ENCODE peak calls at places on chromosomes 6 and 20, in seven cellular contexts. D is hepatocyte; V is GM23338; T is endothelial cell of umbilical vein; M is CD8-positive, alpha-beta T cell; Z is Peyer's patch; Y is GM06990. A is an unnamed sample. For H3K27me3, the result is how much of the 10 kb centered on the place peaks cover.

GRCh38 chr20:31579245-31579644 is 25.8 kb upstream of the ID1 start:
- DNase-seq in D (peak), V (no peak), T (no peak), M (no peak), Z (no peak), Y (no peak), A (no peak)

GRCh38 chr6:161301338-161301737 is 27.5 kb upstream of the AGPAT4 start:
- DNase-seq in D (peak), V (no peak), T (no peak), M (no peak), Z (no peak), Y (no peak), A (no peak)

GRCh38 chr6:18034798-18035202 is 47.4 kb upstream of the KIF13A start:
- DNase-seq in D (peak), V (no peak), T (no peak), M (no peak), Z (peak), Y (no peak), A (no peak)

GRCh38 chr6:166420351-166420750 is 37.6 kb upstream of the MPC1 start:
- DNase-seq in D (peak), V (no peak), T (peak), M (no peak), Z (no peak), Y (no peak), A (no peak)

GRCh38 chr6:7159790-7160525 is 52.2 kb downstream of the RREB1 start:
- DNase-seq in D (no peak), V (no peak), T (no peak), M (no peak), Z (no peak), Y (no peak), A (no peak)

GRCh38 chr6:26172496-26172958 is 85.3 kb downstream of the HFE start:
- DNase-seq in D (peak), V (peak), T (peak), M (peak), Z (no peak), Y (peak), A (no peak)

GRCh38 chr20:11814276-11814675 is 103.4 kb upstream of the BTBD3 start:
- DNase-seq in D (no peak), V (no peak), T (no peak), M (no peak), Z (no peak), Y (no peak), A (peak)

GRCh38 chr6:109118337-109118736 is 23.0 kb downstream of the CEP57L1 start:
- DNase-seq in D (no peak), V (no peak), T (no peak), M (no peak), Z (no peak), Y (no peak), A (no peak)

GRCh38 chr6:140758169-140758877 is 1374.4 kb upstream of the GJE1 start:
- DNase-seq in D (no peak), V (no peak), T (no peak), M (no peak), Z (no peak), Y (no peak), A (no peak)

GRCh38 chr6:110329348-110329728 is 28.8 kb downstream of the METTL24 start:
- DNase-seq in D (peak), V (no peak), T (no peak), M (no peak), Z (no peak), Y (no peak), A (no peak)

GRCh38 chr6:101803146-101803545 is 409.6 kb downstream of the GRIK2 start:
- DNase-seq in D (no peak), V (no peak), T (no peak), M (no peak), Z (no peak), Y (no peak), A (no peak)

GRCh38 chr20:62085206-62085605 is 19.5 kb upstream of the TAF4 start:
- DNase-seq in D (no peak), V (no peak), T (no peak), M (no peak), Z (no peak), Y (no peak), A (no peak)

GRCh38 chr6:5403076-5403475 is 141.8 kb downstream of the FARS2 start:
- DNase-seq in D (no peak), V (no peak), T (peak), M (no peak), Z (no peak), Y (no peak), A (no peak)

GRCh38 chr6:123945386-123945785 is 141.7 kb downstream of the NKAIN2 start:
- DNase-seq in D (no peak), V (no peak), T (no peak), M (no peak), Z (no peak), Y (no peak), A (no peak)

GRCh38 chr20:46027245-46027853 is 1.7 kb upstream of the SLC12A5 start:
- DNase-seq in D (peak), V (peak), T (peak), M (no peak), Z (no peak), Y (no peak), A (no peak)

GRCh38 chr6:109790131-109790530 is 99.0 kb downstream of the FIG4 start:
- DNase-seq in D (no peak), V (peak), T (peak), M (no peak), Z (no peak), Y (no peak), A (no peak)

GRCh38 chr20:35276408-35276807 is 1.5 kb downstream of the MMP24OS start:
- DNase-seq in D (no peak), V (no peak), T (no peak), M (no peak), Z (no peak), Y (no peak), A (no peak)

GRCh38 chr6:137217801-137218472 is 1.2 kb downstream of the IFNGR1 start:
- DNase-seq in D (peak), V (no peak), T (peak), M (no peak), Z (no peak), Y (no peak), A (no peak)

GRCh38 chr6:143149771-143150170 is 89.1 kb downstream of the AIG1 start:
- DNase-seq in D (no peak), V (no peak), T (no peak), M (no peak), Z (no peak), Y (no peak), A (no peak)

GRCh38 chr6:157273756-157274088 is 49.6 kb downstream of the TMEM242 start:
- DNase-seq in D (peak), V (peak), T (no peak), M (peak), Z (peak), Y (peak), A (no peak)

GRCh38 chr20:51758978-51759544 is 9.1 kb downstream of the ATP9A start:
- DNase-seq in D (no peak), V (no peak), T (no peak), M (no peak), Z (no peak), Y (no peak), A (no peak)

GRCh38 chr6:54737247-54737646 is 109.3 kb upstream of the FAM83B start:
- DNase-seq in D (no peak), V (peak), T (no peak), M (no peak), Z (no peak), Y (peak), A (no peak)

GRCh38 chr20:49285813-49286494 is 8.1 kb upstream of the ZNFX1 start:
- DNase-seq in D (no peak), V (no peak), T (no peak), M (no peak), Z (no peak), Y (no peak), A (no peak)

GRCh38 chr6:40692311-40692710 is 105.1 kb upstream of the LRFN2 start:
- DNase-seq in D (no peak), V (no peak), T (no peak), M (no peak), Z (no peak), Y (no peak), A (no peak)

GRCh38 chr20:10551732-10552724 is 116.9 kb downstream of the SLX4IP start:
- DNase-seq in D (no peak), V (peak), T (no peak), M (no peak), Z (no peak), Y (no peak), A (no peak)

GRCh38 chr6:3001773-3002293 is 2.1 kb downstream of the NQO2 start:
- DNase-seq in D (peak), V (peak), T (peak), M (peak), Z (no peak), Y (no peak), A (no peak)

GRCh38 chr20:60262967-60263603 is 304.9 kb downstream of the CDH26 start:
- DNase-seq in D (no peak), V (peak), T (no peak), M (peak), Z (no peak), Y (no peak), A (no peak)

GRCh38 chr6:28589234-28589951 is 63.7 kb downstream of the GPX5 start:
- DNase-seq in D (peak), V (peak), T (peak), M (no peak), Z (no peak), Y (peak), A (peak)

GRCh38 chr6:112470396-112470795 is 123.3 kb downstream of the RFPL4B start:
- DNase-seq in D (no peak), V (no peak), T (no peak), M (no peak), Z (no peak), Y (no peak), A (no peak)

GRCh38 chr6:14066782-14067406 is 50.7 kb upstream of the CD83 start:
- DNase-seq in D (peak), V (peak), T (peak), M (no peak), Z (no peak), Y (no peak), A (no peak)

GRCh38 chr6:139698526-139699182 is 324.2 kb upstream of the CITED2 start:
- DNase-seq in D (peak), V (no peak), T (no peak), M (no peak), Z (no peak), Y (no peak), A (peak)

GRCh38 chr20:38270869-38271608 is 10.5 kb upstream of the KIAA1755 start:
- DNase-seq in D (peak), V (no peak), T (peak), M (no peak), Z (no peak), Y (no peak), A (peak)

GRCh38 chr20:18288748-18289705 is 700 bp downstream of the ZNF133 start:
- DNase-seq in D (peak), V (peak), T (no peak), M (no peak), Z (no peak), Y (no peak), A (no peak)

GRCh38 chr6:23713211-23713610 is 412.8 kb upstream of the NRSN1 start:
- DNase-seq in D (no peak), V (no peak), T (no peak), M (no peak), Z (no peak), Y (no peak), A (no peak)

GRCh38 chr6:123821112-123821511 is 17.4 kb downstream of the NKAIN2 start:
- DNase-seq in D (no peak), V (no peak), T (no peak), M (no peak), Z (no peak), Y (no peak), A (no peak)

GRCh38 chr6:129671442-129672344 is 38.3 kb downstream of the ARHGAP18 start:
- DNase-seq in D (no peak), V (peak), T (no peak), M (peak), Z (no peak), Y (peak), A (no peak)

GRCh38 chr6:168196385-168196860 is 117.4 kb upstream of the FRMD1 start:
- DNase-seq in D (no peak), V (no peak), T (no peak), M (no peak), Z (peak), Y (no peak), A (no peak)

GRCh38 chr6:16684195-16684689 is 77.0 kb downstream of the ATXN1 start:
- DNase-seq in D (no peak), V (no peak), T (no peak), M (no peak), Z (no peak), Y (no peak), A (no peak)

GRCh38 chr20:32567384-32568178 is 17.6 kb downstream of the NOL4L start:
- DNase-seq in D (no peak), V (no peak), T (no peak), M (no peak), Z (no peak), Y (no peak), A (no peak)

DNA sequence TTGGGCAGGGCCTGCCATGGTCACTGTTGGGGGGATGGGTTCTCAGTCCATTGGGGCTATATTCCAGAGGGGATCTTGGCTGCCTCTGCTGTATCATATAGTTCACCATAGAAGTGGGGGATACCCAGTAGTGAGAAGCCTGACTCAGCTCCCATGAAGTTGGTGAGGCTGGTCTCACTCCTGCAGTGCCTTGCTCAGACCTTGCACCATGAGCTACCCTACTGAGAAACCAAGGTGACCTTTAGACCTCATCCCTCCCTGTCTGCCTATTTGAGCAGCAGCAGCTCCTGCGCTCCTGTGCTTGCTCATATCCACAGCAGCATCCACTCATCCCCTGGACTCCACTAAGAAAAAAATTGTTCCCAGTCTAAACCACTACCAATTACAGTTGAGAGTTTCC is 56.0 kb upstream of the HEY2 start:
- DNase-seq in D (no peak), V (no peak), T (no peak), M (no peak), Z (no peak), Y (no peak), A (no peak)
- H3K27me3 ChIP-seq in D (under half), V (under half), T (under half), M (under half), Z (under half), Y (under half), A (under half)

DNA sequence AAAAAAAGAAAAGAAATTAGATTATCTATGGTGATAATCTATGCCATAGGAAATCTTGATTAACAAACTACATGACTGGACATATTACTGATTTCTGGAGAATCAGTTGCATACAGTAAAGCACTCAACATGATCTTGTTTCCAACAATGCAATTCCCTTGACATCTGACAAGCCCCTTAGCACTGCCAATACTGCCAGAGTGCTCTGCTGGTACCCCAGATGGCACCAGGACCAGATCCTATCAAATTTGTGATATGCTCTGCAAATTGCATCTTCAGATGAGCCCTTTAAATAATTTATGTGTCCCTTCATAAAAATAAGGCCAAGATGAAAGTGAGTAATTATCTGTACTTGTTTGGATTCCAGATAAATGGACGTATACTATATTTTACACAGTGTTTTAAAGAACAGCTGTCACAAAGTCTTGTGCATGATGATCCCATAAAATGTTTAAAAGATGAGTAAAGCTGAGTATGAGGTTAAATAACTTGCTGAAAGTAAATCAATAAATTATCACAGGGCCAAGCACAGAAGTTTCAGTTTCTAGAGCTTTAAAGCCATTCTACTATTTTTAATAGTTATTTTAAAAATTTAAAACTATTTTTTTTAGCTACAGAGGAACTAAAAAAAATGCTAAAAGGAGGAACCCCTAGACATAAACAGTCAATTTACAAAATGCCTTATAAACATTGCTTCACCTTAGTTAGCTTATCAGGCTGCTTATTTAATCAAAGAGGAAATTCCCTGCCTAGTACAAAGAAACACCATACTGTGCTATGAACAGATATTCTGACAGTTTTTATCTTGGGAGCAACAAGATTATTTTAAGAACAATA is 42.2 kb downstream of the NUDT3 start:
- DNase-seq in D (no peak), V (no peak), T (no peak), M (no peak), Z (no peak), Y (no peak), A (no peak)
- H3K4me3 ChIP-seq in D (no peak), V (no peak), T (no peak), M (no peak), Z (no peak), Y (no peak), A (no peak)

DNA sequence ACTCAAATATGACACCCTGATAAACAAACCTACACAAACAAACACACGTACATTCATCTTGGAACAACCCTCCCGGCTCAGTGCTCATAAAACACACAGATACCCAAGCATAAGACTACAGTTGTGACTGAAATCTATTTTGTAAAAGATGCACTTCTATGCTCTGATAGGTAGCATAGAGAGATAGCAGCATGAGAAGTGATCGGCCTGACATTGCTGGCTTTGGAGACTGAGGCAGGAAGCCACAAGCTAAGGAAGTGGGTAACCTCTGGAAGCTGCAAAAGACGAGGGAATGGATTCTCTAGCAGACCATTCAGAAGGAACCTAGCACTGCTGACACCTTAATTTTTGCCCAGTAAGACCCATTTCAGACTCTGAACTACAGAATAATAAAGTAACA is 1.6 kb upstream of the RNF39 start:
- DNase-seq in D (no peak), V (no peak), T (no peak), M (no peak), Z (no peak), Y (no peak), A (no peak)
- H3K27me3 ChIP-seq in D (half or more), V (half or more), T (half or more), M (under half), Z (under half), Y (under half), A (half or more)

DNA sequence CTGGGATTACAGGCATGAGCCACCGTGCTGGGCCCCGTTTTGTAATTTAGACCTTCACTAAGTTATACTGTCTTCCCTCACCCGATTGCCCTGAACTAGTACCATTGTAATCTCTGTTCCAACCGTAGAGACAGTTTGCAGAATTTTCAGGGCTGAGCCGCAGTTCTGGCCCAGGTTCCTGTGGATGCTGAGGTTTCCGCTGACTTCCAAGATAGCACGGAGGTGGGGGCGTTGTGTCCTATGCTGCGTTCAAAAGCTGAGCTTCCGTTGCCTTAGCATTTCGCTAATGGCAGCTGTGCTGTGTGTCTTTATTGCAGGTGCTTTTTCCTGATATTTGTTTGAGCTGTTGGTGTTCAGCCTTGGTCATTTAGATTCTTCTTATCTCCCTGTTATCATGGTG is 137.0 kb downstream of the SOX4 start:
- DNase-seq in D (no peak), V (no peak), T (no peak), M (no peak), Z (no peak), Y (no peak), A (no peak)
- H3K4me3 ChIP-seq in D (no peak), V (no peak), T (no peak), M (no peak), Z (no peak), Y (no peak), A (no peak)

GRCh38 chr6:127221201-127221600 is 45.5 kb upstream of the RNF146 start:
- DNase-seq in D (no peak), V (no peak), T (no peak), M (no peak), Z (no peak), Y (no peak), A (no peak)
- H3K27me3 ChIP-seq in D (under half), V (under half), T (under half), M (under half), Z (under half), Y (under half), A (under half)

GRCh38 chr6:29827579-29828470 is at the start of gene HLA-G:
- DNase-seq in D (no peak), V (peak), T (no peak), M (no peak), Z (no peak), Y (no peak), A (no peak)
- H3K4me3 ChIP-seq in D (no peak), V (peak), T (no peak), M (peak), Z (peak), Y (peak), A (peak)

DNA sequence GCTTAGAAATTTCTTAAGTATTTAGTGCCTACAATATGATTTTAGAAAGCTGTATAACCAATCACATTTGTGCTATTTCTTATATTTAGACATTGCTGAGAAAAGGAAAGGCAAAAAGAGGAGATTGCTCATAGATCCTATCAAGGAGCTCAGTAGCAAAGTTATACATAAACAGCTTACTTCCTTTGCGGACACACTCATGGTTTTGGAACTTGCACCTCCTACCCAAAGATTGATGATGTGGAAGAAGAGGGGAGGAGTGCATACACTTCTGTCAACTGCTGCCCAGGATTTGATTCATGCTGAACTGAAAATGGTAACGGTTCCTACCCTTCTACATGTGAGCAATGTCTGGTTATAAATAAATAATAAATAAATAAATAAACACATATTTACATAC is 16.7 kb downstream of the RAD21L1 start:
- DNase-seq in D (no peak), V (no peak), T (peak), M (no peak), Z (no peak), Y (no peak), A (peak)
- H3K27me3 ChIP-seq in D (under half), V (under half), T (under half), M (under half), Z (under half), Y (under half), A (under half)

GRCh38 chr6:42441059-42441471 is 10.7 kb downstream of the TRERF1 start:
- DNase-seq in D (peak), V (no peak), T (no peak), M (no peak), Z (no peak), Y (no peak), A (no peak)
- H3K4me3 ChIP-seq in D (no peak), V (peak), T (no peak), M (no peak), Z (no peak), Y (no peak), A (no peak)